ENCODE peak calls at places on chromosome 1, in five cellular contexts. T, V, K, Q and N are unnamed samples.

GRCh38 chr1:56376188-56376984 is 203.0 kb downstream of the PLPP3 start:
- DNase-seq in T (no peak), V (no peak), K (peak; percentile 54), Q (peak; percentile 85), N (peak; percentile 5)

GRCh38 chr1:87061742-87062156 is 147.3 kb downstream of the HS2ST1 start:
- DNase-seq in T (no peak), V (no peak), K (no peak), Q (no peak), N (no peak)

GRCh38 chr1:15684468-15685283 is 556 bp downstream of the PLEKHM2 start:
- DNase-seq in T (peak; percentile 23), V (no peak), K (peak; percentile 67), Q (peak; percentile 71), N (no peak)

GRCh38 chr1:203592156-203592555 is 34.5 kb upstream of the ATP2B4 start:
- DNase-seq in T (peak; percentile 56), V (no peak), K (no peak), Q (no peak), N (no peak)

GRCh38 chr1:213087911-213088310 is 36.9 kb downstream of the RPS6KC1 start:
- DNase-seq in T (no peak), V (no peak), K (no peak), Q (no peak), N (no peak)

GRCh38 chr1:54955359-54955758 is 25.1 kb upstream of the TMEM61 start:
- DNase-seq in T (no peak), V (no peak), K (no peak), Q (no peak), N (no peak)

GRCh38 chr1:94440088-94440487 is 21.9 kb downstream of the ABCD3 start:
- DNase-seq in T (no peak), V (no peak), K (no peak), Q (no peak), N (no peak)

GRCh38 chr1:17183388-17184160 is 21.4 kb upstream of the PADI1 start:
- DNase-seq in T (no peak), V (no peak), K (no peak), Q (no peak), N (no peak)

GRCh38 chr1:232891116-232891515 is 59.3 kb upstream of the NTPCR start:
- DNase-seq in T (no peak), V (peak; percentile 45), K (no peak), Q (no peak), N (peak; percentile 91)